ENCODE peak calls at places on chromosomes 6 and 20, in seven cellular contexts. One of them, this sample, is unnamed.

GRCh38 chr20:20411382-20411781 is 43.5 kb downstream of the INSM1 start:
- DNase-seq in colonic mucosa: no peak
- DNase-seq in A172: no peak
- DNase-seq in T-helper 1 cell: no peak
- DNase-seq in HT-29: no peak
- DNase-seq in CD8-positive, alpha-beta T cell: no peak
- DNase-seq in hypothalamus: no peak
- DNase-seq in this sample: no peak

GRCh38 chr6:10441004-10441654 is 26.3 kb upstream of the TFAP2A start:
- DNase-seq in CD8-positive, alpha-beta T cell: no peak
- DNase-seq in HT-29: peak; percentile 69
- DNase-seq in colonic mucosa: no peak
- DNase-seq in hypothalamus: no peak
- DNase-seq in A172: peak; percentile 96
- DNase-seq in T-helper 1 cell: no peak
- DNase-seq in this sample: no peak

GRCh38 chr20:23412026-23412425 is 9.3 kb downstream of the NAPB start:
- DNase-seq in colonic mucosa: no peak
- DNase-seq in CD8-positive, alpha-beta T cell: no peak
- DNase-seq in A172: no peak
- DNase-seq in HT-29: no peak
- DNase-seq in T-helper 1 cell: no peak
- DNase-seq in hypothalamus: no peak
- DNase-seq in this sample: no peak

GRCh38 chr6:36120979-36121706 is 9.2 kb upstream of the MAPK13 start:
- DNase-seq in T-helper 1 cell: peak; percentile 38
- DNase-seq in hypothalamus: no peak
- DNase-seq in CD8-positive, alpha-beta T cell: peak; percentile 57
- DNase-seq in A172: peak; percentile 42
- DNase-seq in HT-29: peak; percentile 84
- DNase-seq in colonic mucosa: peak; percentile 88
- DNase-seq in this sample: peak; percentile 75

GRCh38 chr20:63775096-63775978 is 35.8 kb downstream of the SLC2A4RG start:
- DNase-seq in A172: no peak
- DNase-seq in hypothalamus: no peak
- DNase-seq in colonic mucosa: no peak
- DNase-seq in CD8-positive, alpha-beta T cell: peak; percentile 42
- DNase-seq in HT-29: no peak
- DNase-seq in T-helper 1 cell: no peak
- DNase-seq in this sample: no peak

GRCh38 chr6:104940881-104941693 is 15.8 kb upstream of the LIN28B start:
- DNase-seq in colonic mucosa: peak; percentile 29
- DNase-seq in HT-29: no peak
- DNase-seq in CD8-positive, alpha-beta T cell: peak; percentile 23
- DNase-seq in T-helper 1 cell: no peak
- DNase-seq in A172: no peak
- DNase-seq in hypothalamus: no peak
- DNase-seq in this sample: no peak

GRCh38 chr20:18166241-18166881 is 28.7 kb downstream of the KAT14 start:
- DNase-seq in hypothalamus: no peak
- DNase-seq in HT-29: no peak
- DNase-seq in T-helper 1 cell: no peak
- DNase-seq in CD8-positive, alpha-beta T cell: no peak
- DNase-seq in A172: no peak
- DNase-seq in colonic mucosa: peak; percentile 65
- DNase-seq in this sample: no peak

GRCh38 chr6:152096863-152097496 is 289.5 kb downstream of the ESR1 start:
- DNase-seq in HT-29: no peak
- DNase-seq in A172: peak; percentile 25
- DNase-seq in T-helper 1 cell: no peak
- DNase-seq in CD8-positive, alpha-beta T cell: no peak
- DNase-seq in hypothalamus: no peak
- DNase-seq in colonic mucosa: no peak
- DNase-seq in this sample: no peak

GRCh38 chr20:53910312-53911002 is 159.9 kb downstream of the BCAS1 start:
- DNase-seq in colonic mucosa: no peak
- DNase-seq in hypothalamus: no peak
- DNase-seq in T-helper 1 cell: no peak
- DNase-seq in HT-29: no peak
- DNase-seq in A172: no peak
- DNase-seq in CD8-positive, alpha-beta T cell: no peak
- DNase-seq in this sample: no peak

GRCh38 chr20:44057698-44058675 is 129.0 kb downstream of the JPH2 start:
- DNase-seq in A172: no peak
- DNase-seq in HT-29: no peak
- DNase-seq in T-helper 1 cell: no peak
- DNase-seq in hypothalamus: no peak
- DNase-seq in colonic mucosa: no peak
- DNase-seq in CD8-positive, alpha-beta T cell: no peak
- DNase-seq in this sample: no peak

GRCh38 chr6:107304421-107305025 is 154.8 kb downstream of the PDSS2 start:
- DNase-seq in colonic mucosa: no peak
- DNase-seq in hypothalamus: no peak
- DNase-seq in HT-29: peak; percentile 9
- DNase-seq in A172: peak; percentile 42
- DNase-seq in CD8-positive, alpha-beta T cell: no peak
- DNase-seq in T-helper 1 cell: no peak
- DNase-seq in this sample: no peak

GRCh38 chr20:21798384-21798783 is 92.9 kb downstream of the PAX1 start:
- DNase-seq in CD8-positive, alpha-beta T cell: no peak
- DNase-seq in hypothalamus: no peak
- DNase-seq in colonic mucosa: no peak
- DNase-seq in A172: no peak
- DNase-seq in T-helper 1 cell: no peak
- DNase-seq in HT-29: no peak
- DNase-seq in this sample: no peak

GRCh38 chr6:23654745-23655144 is 471.3 kb upstream of the NRSN1 start:
- DNase-seq in HT-29: peak; percentile 4
- DNase-seq in colonic mucosa: peak; percentile 83
- DNase-seq in A172: no peak
- DNase-seq in hypothalamus: no peak
- DNase-seq in CD8-positive, alpha-beta T cell: no peak
- DNase-seq in T-helper 1 cell: no peak
- DNase-seq in this sample: no peak

GRCh38 chr20:16393836-16394235 is 179.4 kb downstream of the KIF16B start:
- DNase-seq in A172: no peak
- DNase-seq in CD8-positive, alpha-beta T cell: no peak
- DNase-seq in colonic mucosa: no peak
- DNase-seq in hypothalamus: no peak
- DNase-seq in HT-29: no peak
- DNase-seq in T-helper 1 cell: no peak
- DNase-seq in this sample: no peak

GRCh38 chr20:21508230-21509078 is 5.4 kb downstream of the NKX2-2 start:
- DNase-seq in CD8-positive, alpha-beta T cell: no peak
- DNase-seq in A172: no peak
- DNase-seq in T-helper 1 cell: no peak
- DNase-seq in hypothalamus: no peak
- DNase-seq in colonic mucosa: no peak
- DNase-seq in HT-29: no peak
- DNase-seq in this sample: no peak

GRCh38 chr6:12381587-12381986 is 91.4 kb downstream of the EDN1 start:
- DNase-seq in T-helper 1 cell: no peak
- DNase-seq in colonic mucosa: no peak
- DNase-seq in HT-29: no peak
- DNase-seq in hypothalamus: no peak
- DNase-seq in A172: no peak
- DNase-seq in CD8-positive, alpha-beta T cell: no peak
- DNase-seq in this sample: no peak

GRCh38 chr6:73443555-73443954 is 8.5 kb downstream of the CGAS start:
- DNase-seq in colonic mucosa: no peak
- DNase-seq in A172: no peak
- DNase-seq in CD8-positive, alpha-beta T cell: no peak
- DNase-seq in HT-29: no peak
- DNase-seq in hypothalamus: no peak
- DNase-seq in T-helper 1 cell: no peak
- DNase-seq in this sample: no peak

GRCh38 chr6:131769385-131770141 is 38.3 kb upstream of the ENPP1 start:
- DNase-seq in CD8-positive, alpha-beta T cell: no peak
- DNase-seq in A172: no peak
- DNase-seq in hypothalamus: no peak
- DNase-seq in colonic mucosa: no peak
- DNase-seq in T-helper 1 cell: no peak
- DNase-seq in HT-29: no peak
- DNase-seq in this sample: no peak

GRCh38 chr20:64109831-64110391 is 2.5 kb upstream of the NPBWR2 start:
- DNase-seq in HT-29: no peak
- DNase-seq in CD8-positive, alpha-beta T cell: peak; percentile 3
- DNase-seq in A172: no peak
- DNase-seq in colonic mucosa: no peak
- DNase-seq in hypothalamus: no peak
- DNase-seq in T-helper 1 cell: no peak
- DNase-seq in this sample: no peak

GRCh38 chr6:87436435-87436834 is 28.7 kb downstream of the CFAP206 start:
- DNase-seq in HT-29: peak; percentile 73
- DNase-seq in T-helper 1 cell: peak; percentile 27
- DNase-seq in A172: peak; percentile 77
- DNase-seq in hypothalamus: no peak
- DNase-seq in colonic mucosa: peak; percentile 45
- DNase-seq in CD8-positive, alpha-beta T cell: peak; percentile 43
- DNase-seq in this sample: peak; percentile 48

GRCh38 chr20:51735728-51736600 is 32.2 kb downstream of the ATP9A start:
- DNase-seq in A172: no peak
- DNase-seq in colonic mucosa: peak; percentile 81
- DNase-seq in CD8-positive, alpha-beta T cell: no peak
- DNase-seq in HT-29: peak; percentile 60
- DNase-seq in hypothalamus: no peak
- DNase-seq in T-helper 1 cell: no peak
- DNase-seq in this sample: no peak

GRCh38 chr6:88891135-88891845 is 72.1 kb downstream of the RNGTT start:
- DNase-seq in T-helper 1 cell: no peak
- DNase-seq in A172: no peak
- DNase-seq in HT-29: no peak
- DNase-seq in CD8-positive, alpha-beta T cell: no peak
- DNase-seq in colonic mucosa: no peak
- DNase-seq in hypothalamus: no peak
- DNase-seq in this sample: no peak

GRCh38 chr20:64230461-64231145 is 24.9 kb upstream of the PCMTD2 start:
- DNase-seq in colonic mucosa: no peak
- DNase-seq in T-helper 1 cell: no peak
- DNase-seq in A172: no peak
- DNase-seq in hypothalamus: no peak
- DNase-seq in HT-29: no peak
- DNase-seq in CD8-positive, alpha-beta T cell: no peak
- DNase-seq in this sample: no peak

GRCh38 chr6:51949451-51949850 is 138.0 kb downstream of the PKHD1 start:
- DNase-seq in hypothalamus: no peak
- DNase-seq in HT-29: no peak
- DNase-seq in colonic mucosa: no peak
- DNase-seq in CD8-positive, alpha-beta T cell: no peak
- DNase-seq in A172: no peak
- DNase-seq in T-helper 1 cell: no peak
- DNase-seq in this sample: no peak

GRCh38 chr6:37566209-37566859 is 66.6 kb upstream of the CCDC167 start:
- DNase-seq in CD8-positive, alpha-beta T cell: peak; percentile 81
- DNase-seq in colonic mucosa: peak; percentile 34
- DNase-seq in A172: peak; percentile 13
- DNase-seq in HT-29: peak; percentile 28
- DNase-seq in T-helper 1 cell: peak; percentile 63
- DNase-seq in hypothalamus: peak; percentile 29
- DNase-seq in this sample: peak; percentile 74

GRCh38 chr6:37060195-37060559 is 54.7 kb downstream of the FGD2 start:
- DNase-seq in T-helper 1 cell: no peak
- DNase-seq in HT-29: no peak
- DNase-seq in colonic mucosa: no peak
- DNase-seq in hypothalamus: no peak
- DNase-seq in A172: no peak
- DNase-seq in CD8-positive, alpha-beta T cell: no peak
- DNase-seq in this sample: no peak

This sample was measured in CD4-positive, alpha-beta memory T cell.